ENCODE peak calls at places on chromosomes 2 and 18, in six cellular contexts. L, E, Y, A, Q and X are unnamed samples.

GRCh38 chr2:72007402-72007801 is 140.3 kb downstream of the CYP26B1 start:
- DNase-seq in E (peak), L (no peak), A (no peak), Q (no peak), Y (no peak), X (no peak)

GRCh38 chr2:1874101-1874865 is 130.0 kb upstream of the PXDN start:
- DNase-seq in A (no peak), E (no peak), Y (no peak), Q (no peak), L (no peak), X (no peak)

GRCh38 chr2:171036532-171036931 is 107.5 kb downstream of the GORASP2 start:
- DNase-seq in L (no peak), A (no peak), E (no peak), Y (no peak), Q (no peak), X (no peak)

GRCh38 chr2:215505044-215505786 is 69.3 kb upstream of the FN1 start:
- DNase-seq in E (no peak), Y (no peak), A (peak), L (no peak), Q (peak), X (peak)

GRCh38 chr2:96799623-96799935 is 16.5 kb upstream of the CNNM3 start:
- DNase-seq in E (no peak), Q (no peak), L (no peak), A (no peak), Y (no peak), X (no peak)

GRCh38 chr18:25737710-25738251 is 352.6 kb downstream of the SS18 start:
- DNase-seq in Y (no peak), L (no peak), A (no peak), E (no peak), Q (peak), X (peak)

GRCh38 chr18:9517869-9518268 is 42.6 kb downstream of the RALBP1 start:
- DNase-seq in Q (no peak), L (no peak), Y (no peak), A (no peak), E (no peak), X (no peak)

GRCh38 chr2:186422226-186422625 is 63.8 kb upstream of the ZC3H15 start:
- DNase-seq in A (peak), Y (no peak), Q (peak), L (peak), E (no peak), X (peak)

GRCh38 chr2:177355874-177356273 is 36.7 kb upstream of the AGPS start:
- DNase-seq in A (no peak), Q (no peak), Y (no peak), E (no peak), L (no peak), X (peak)

GRCh38 chr2:85811173-85811849 is 57.5 kb downstream of the ATOH8 start:
- DNase-seq in E (peak), A (no peak), L (no peak), Q (peak), Y (peak), X (peak)

GRCh38 chr2:85804583-85804982 is 50.8 kb downstream of the ATOH8 start:
- DNase-seq in A (peak), L (no peak), Y (no peak), E (no peak), Q (no peak), X (no peak)

GRCh38 chr2:113157108-113157896 is 16.5 kb upstream of the PSD4 start:
- DNase-seq in E (peak), A (peak), Q (no peak), L (peak), Y (peak), X (peak)

GRCh38 chr2:145688156-145688555 is 1168.2 kb upstream of the ZEB2 start:
- DNase-seq in E (no peak), A (no peak), Q (no peak), Y (no peak), L (no peak), X (no peak)

GRCh38 chr2:119764832-119765231 is 5.1 kb downstream of the PTPN4 start:
- DNase-seq in Y (no peak), E (no peak), Q (no peak), A (no peak), L (no peak), X (no peak)

GRCh38 chr2:156125018-156125417 is 207.5 kb downstream of the NR4A2 start:
- DNase-seq in Y (no peak), L (no peak), A (no peak), E (no peak), Q (no peak), X (no peak)

GRCh38 chr2:27920148-27920885 is 29.8 kb downstream of the BABAM2 start:
- DNase-seq in Y (no peak), Q (peak), A (peak), E (peak), L (no peak), X (peak)

GRCh38 chr2:96977631-96978195 is 8.7 kb downstream of the FAM178B start:
- DNase-seq in E (no peak), L (no peak), Y (no peak), A (no peak), Q (peak), X (peak)

GRCh38 chr18:46247938-46248337 is 143.8 kb downstream of the HAUS1 start:
- DNase-seq in L (no peak), Q (no peak), A (no peak), Y (no peak), E (no peak), X (no peak)

GRCh38 chr2:128654404-128654803 is 335.7 kb upstream of the HS6ST1 start:
- DNase-seq in Y (no peak), A (peak), E (no peak), Q (no peak), L (no peak), X (no peak)

GRCh38 chr2:231800493-231801091 is 14.3 kb downstream of the COPS7B start:
- DNase-seq in L (peak), A (peak), Y (peak), Q (peak), E (no peak), X (peak)

GRCh38 chr18:56296381-56296780 is 342.0 kb downstream of the TXNL1 start:
- DNase-seq in Q (no peak), E (no peak), Y (no peak), A (no peak), L (no peak), X (no peak)

GRCh38 chr2:173204316-173204715 is 128.7 kb downstream of the MAP3K20 start:
- DNase-seq in Y (no peak), E (no peak), L (no peak), A (no peak), Q (no peak), X (peak)

GRCh38 chr18:66640431-66640830 is 36.5 kb upstream of the CDH19 start:
- DNase-seq in A (peak), L (no peak), E (no peak), Y (peak), Q (no peak), X (no peak)

GRCh38 chr2:65232636-65233035 is 5.0 kb downstream of the ACTR2 start:
- DNase-seq in Y (no peak), Q (peak), E (no peak), L (no peak), A (peak), X (peak)

GRCh38 chr18:70154591-70155194 is 50.8 kb downstream of the RTTN start:
- DNase-seq in Q (peak), E (no peak), A (no peak), L (no peak), Y (no peak), X (peak)

GRCh38 chr2:132384491-132385186 is 32.0 kb upstream of the GPR39 start:
- DNase-seq in Q (no peak), E (no peak), Y (no peak), A (peak), L (no peak), X (no peak)

GRCh38 chr18:58315739-58316215 is 271.8 kb downstream of the NEDD4L start:
- DNase-seq in E (no peak), Q (no peak), L (no peak), Y (no peak), A (no peak), X (no peak)

GRCh38 chr2:43452318-43452731 is 143.5 kb downstream of the THADA start:
- DNase-seq in E (peak), Q (no peak), L (no peak), Y (no peak), A (no peak), X (no peak)

GRCh38 chr2:1964659-1965058 is 220.3 kb upstream of the PXDN start:
- DNase-seq in L (no peak), A (no peak), Y (no peak), E (no peak), Q (no peak), X (no peak)

GRCh38 chr2:185787530-185788145 is 49.0 kb downstream of the FSIP2 start:
- DNase-seq in L (no peak), A (no peak), Q (no peak), E (no peak), Y (no peak), X (peak)

GRCh38 chr2:208006833-208007232 is 18.5 kb downstream of the PLEKHM3 start:
- DNase-seq in E (no peak), Y (no peak), A (peak), Q (peak), L (no peak), X (peak)

GRCh38 chr2:127226520-127227263 is 6.6 kb upstream of the CYP27C1 start:
- DNase-seq in Q (peak), A (peak), Y (peak), E (peak), L (peak), X (peak)

GRCh38 chr2:95007822-95008221 is 17.7 kb upstream of the MAL start:
- DNase-seq in Q (no peak), L (no peak), E (no peak), A (no peak), Y (no peak), X (no peak)

GRCh38 chr2:109497447-109497846 is 116.3 kb downstream of the SEPTIN10 start:
- DNase-seq in Q (peak), Y (no peak), A (no peak), L (no peak), E (no peak), X (peak)

GRCh38 chr2:111919794-111920608 is 21.6 kb downstream of the MERTK start:
- DNase-seq in A (peak), E (no peak), Q (no peak), Y (peak), L (peak), X (peak)

GRCh38 chr2:235493775-235494715 is at the start of gene AGAP1:
- DNase-seq in E (peak), Y (peak), L (peak), Q (peak), A (peak), X (peak)

GRCh38 chr18:23967321-23968089 is 47.0 kb upstream of the TTC39C start:
- DNase-seq in E (no peak), A (peak), L (no peak), Q (no peak), Y (no peak), X (no peak)
- H3K4me3 ChIP-seq in E (no peak), A (no peak), L (no peak), Q (no peak), Y (no peak), X (no peak)

GRCh38 chr2:174546519-174547506 is 50.8 kb downstream of the WIPF1 start:
- DNase-seq in Q (peak), E (no peak), Y (no peak), A (peak), L (no peak), X (peak)
- H3K4me3 ChIP-seq in Q (no peak), E (no peak), Y (no peak), A (no peak), L (no peak), X (no peak)

GRCh38 chr2:217290467-217290866 is 430.6 kb upstream of the TNP1 start:
- DNase-seq in E (no peak), Q (no peak), A (no peak), L (no peak), Y (no peak), X (no peak)

GRCh38 chr2:217289153-217289908 is 429.5 kb upstream of the TNP1 start:
- DNase-seq in E (no peak), Y (no peak), Q (peak), A (no peak), L (no peak), X (no peak)

GRCh38 chr2:217286833-217287232 is 427.0 kb upstream of the TNP1 start:
- DNase-seq in A (no peak), L (no peak), Y (no peak), E (no peak), Q (peak), X (peak)

GRCh38 chr2:217289909-217290283 is 430.0 kb upstream of the TNP1 start:
- DNase-seq in L (peak), Y (no peak), A (no peak), Q (peak), E (peak), X (no peak)

DNA sequence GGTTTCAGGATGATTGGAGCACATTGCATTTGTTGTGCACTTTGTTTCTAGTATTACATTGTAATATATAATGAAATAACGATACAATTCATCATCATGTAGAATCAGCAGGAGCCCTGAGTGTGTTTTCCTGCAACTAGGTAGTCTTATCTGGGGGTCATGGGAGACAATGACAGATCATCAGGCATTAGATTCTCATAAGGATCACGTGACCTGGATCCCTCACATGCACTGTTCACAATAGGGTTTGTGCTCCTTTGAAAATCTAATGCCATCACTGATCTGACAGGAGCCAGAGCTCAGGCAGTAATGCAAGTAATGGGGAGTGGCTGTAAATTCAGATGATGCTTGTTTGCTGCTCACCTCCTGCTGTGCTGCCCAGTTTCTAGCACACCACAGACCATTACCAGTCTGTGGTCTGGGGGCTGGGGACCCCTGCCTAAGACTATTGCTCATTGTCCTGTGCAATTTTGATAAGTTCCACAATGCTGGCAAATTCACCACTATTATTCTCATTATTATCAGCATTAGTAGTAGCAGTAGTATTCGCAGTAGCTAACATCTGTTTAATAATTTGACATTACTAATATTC is 428.7 kb upstream of the TNP1 start:
- DNase-seq in Q (no peak), L (no peak), E (no peak), Y (no peak), A (no peak), X (no peak)
- H3K4me3 ChIP-seq in Q (no peak), L (no peak), E (no peak), Y (no peak), A (no peak), X (no peak)

GRCh38 chr2:20758997-20759396 is 63.9 kb downstream of the LDAH start:
- DNase-seq in L (no peak), Q (no peak), A (no peak), Y (no peak), E (no peak), X (no peak)

GRCh38 chr2:20759487-20759886 is 63.4 kb downstream of the LDAH start:
- DNase-seq in Y (no peak), Q (no peak), L (no peak), E (no peak), A (no peak), X (no peak)

GRCh38 chr2:20755132-20755800 is 67.6 kb downstream of the LDAH start:
- DNase-seq in E (no peak), L (no peak), Q (peak), A (peak), Y (no peak), X (no peak)

GRCh38 chr2:20752293-20752692 is 70.6 kb downstream of the LDAH start:
- DNase-seq in Q (no peak), L (no peak), E (no peak), A (no peak), Y (no peak), X (no peak)

GRCh38 chr2:20757405-20758090 is 65.4 kb downstream of the LDAH start:
- DNase-seq in Y (no peak), L (no peak), A (no peak), Q (no peak), E (no peak), X (no peak)
- H3K4me3 ChIP-seq in Y (no peak), L (no peak), A (no peak), Q (no peak), E (no peak), X (no peak)

GRCh38 chr2:8303322-8303832 is 378.5 kb upstream of the ID2 start:
- DNase-seq in Q (no peak), Y (peak), A (peak), L (no peak), E (peak), X (peak)
- H3K4me3 ChIP-seq in Q (no peak), Y (no peak), A (no peak), L (no peak), E (no peak), X (no peak)

GRCh38 chr2:69149631-69150215 is 136.7 kb downstream of the ANTXR1 start:
- DNase-seq in E (no peak), L (no peak), Q (peak), Y (no peak), A (peak), X (peak)
- H3K4me3 ChIP-seq in E (no peak), L (no peak), Q (no peak), Y (no peak), A (no peak), X (no peak)

GRCh38 chr2:203814661-203815540 is 52.7 kb upstream of the CTLA4 start:
- DNase-seq in Q (peak), Y (peak), E (peak), L (peak), A (peak), X (peak)
- H3K4me3 ChIP-seq in Q (no peak), Y (no peak), E (no peak), L (no peak), A (no peak), X (no peak)